ENCODE peak calls at places on chromosome X, in eight cellular contexts. X is NCI-H345, N is posterior vena cava, D is WTC11, G is H9, U is midbrain, Q is Caki2, B is smooth muscle cell of the brain vasculature. Z is an unnamed sample.
A peak's percentile ranks its signal among the peaks of the same experiment; 100 is the strongest.

GRCh38 chrX:68838571-68838910 is 9.7 kb downstream of the EFNB1 start:
- DNase-seq in Q (no peak), U (no peak), G (no peak), N (peak; percentile 29), D (no peak), X (no peak), B (no peak), Z (no peak)

GRCh38 chrX:50106051-50106450 is 94.8 kb downstream of the AKAP4 start:
- DNase-seq in U (no peak), D (no peak), Q (no peak), G (no peak), B (no peak), N (no peak), X (no peak), Z (no peak)

GRCh38 chrX:22424919-22425318 is 152.2 kb downstream of the CBLL2 start:
- DNase-seq in N (no peak), U (no peak), G (no peak), D (no peak), Q (no peak), B (no peak), X (no peak), Z (no peak)

GRCh38 chrX:33134164-33134563 is 77.2 kb downstream of the DMD start:
- DNase-seq in U (no peak), N (no peak), B (no peak), Q (no peak), G (no peak), D (no peak), X (no peak), Z (no peak)

GRCh38 chrX:46226422-46226821 is 318.8 kb downstream of the ZNF674 start:
- DNase-seq in X (no peak), B (no peak), U (no peak), G (no peak), D (no peak), Q (no peak), N (no peak), Z (no peak)

GRCh38 chrX:72312311-72312940 is 6.7 kb upstream of the CITED1 start:
- DNase-seq in X (no peak), B (no peak), D (no peak), N (no peak), G (no peak), Q (no peak), U (no peak), Z (no peak)

GRCh38 chrX:1876041-1876440 is 261.2 kb downstream of the ASMT start:
- DNase-seq in X (no peak), Q (no peak), U (no peak), G (no peak), D (no peak), B (no peak), N (no peak), Z (no peak)

GRCh38 chrX:150655713-150656266 is 37.4 kb upstream of the MTMR1 start:
- DNase-seq in X (no peak), B (no peak), D (no peak), Q (no peak), G (no peak), U (no peak), N (no peak), Z (no peak)

GRCh38 chrX:69178592-69178991 is 13.3 kb upstream of the PJA1 start:
- DNase-seq in U (no peak), Q (no peak), B (no peak), D (no peak), G (no peak), X (no peak), N (no peak), Z (no peak)

GRCh38 chrX:105820247-105820646 is 2.1 kb upstream of the NRK start:
- DNase-seq in X (no peak), D (peak; percentile 11), B (no peak), N (no peak), G (peak; percentile 38), U (no peak), Q (no peak), Z (no peak)

GRCh38 chrX:17732138-17732783 is 5.0 kb upstream of the SCML1 start:
- DNase-seq in D (no peak), Q (no peak), B (no peak), G (no peak), U (no peak), X (no peak), N (no peak), Z (no peak)

GRCh38 chrX:118727686-118728339 is 407 bp downstream of the IL13RA1 start:
- DNase-seq in X (peak; percentile 12), G (no peak), N (peak; percentile 86), U (no peak), Q (peak; percentile 25), B (no peak), D (peak; percentile 10), Z (peak; percentile 66)

GRCh38 chrX:131677655-131678628 is 134.1 kb downstream of the OR13H1 start:
- DNase-seq in U (peak; percentile 13), N (no peak), X (peak; percentile 20), G (peak; percentile 69), B (peak; percentile 1), D (peak; percentile 65), Q (peak; percentile 3), Z (peak; percentile 47)

GRCh38 chrX:105488731-105489130 is 268.2 kb upstream of the TEX13A start:
- DNase-seq in G (no peak), N (no peak), B (no peak), U (no peak), X (no peak), Q (no peak), D (no peak), Z (no peak)

GRCh38 chrX:39636481-39636880 is 461.3 kb downstream of the BCOR start:
- DNase-seq in X (no peak), B (no peak), N (no peak), G (no peak), Q (no peak), U (no peak), D (no peak), Z (no peak)

GRCh38 chrX:124506031-124506430 is 159.7 kb downstream of the SH2D1A start:
- DNase-seq in Q (no peak), D (no peak), B (no peak), N (no peak), X (no peak), U (no peak), G (no peak), Z (no peak)

GRCh38 chrX:24395775-24396174 is 35.3 kb downstream of the SUPT20HL1 start:
- DNase-seq in U (peak; percentile 71), Q (peak; percentile 60), D (peak; percentile 16), X (peak; percentile 66), N (no peak), B (peak; percentile 40), G (peak; percentile 62), Z (peak; percentile 50)

GRCh38 chrX:1165535-1166196 is 46.8 kb downstream of the CRLF2 start:
- DNase-seq in X (no peak), B (peak; percentile 3), D (no peak), U (no peak), G (no peak), N (no peak), Q (no peak), Z (peak; percentile 54)

GRCh38 chrX:13381514-13381913 is 61.7 kb upstream of the ATXN3L start:
- DNase-seq in N (no peak), B (no peak), Q (no peak), X (no peak), U (no peak), G (no peak), D (no peak), Z (no peak)

GRCh38 chrX:45264865-45265264 is 64.2 kb upstream of the DIPK2B start:
- DNase-seq in N (no peak), G (no peak), D (no peak), B (no peak), U (peak; percentile 38), X (no peak), Q (no peak), Z (no peak)

GRCh38 chrX:10512258-10512657 is 108.1 kb downstream of the MID1 start:
- DNase-seq in N (no peak), D (no peak), X (no peak), B (peak; percentile 12), Q (peak; percentile 94), U (no peak), G (no peak), Z (no peak)

GRCh38 chrX:18892881-18893280 is 91.0 kb downstream of the PHKA2 start:
- DNase-seq in G (no peak), Q (no peak), U (no peak), N (no peak), B (no peak), D (no peak), X (no peak), Z (no peak)

GRCh38 chrX:78066110-78066509 is 37.9 kb upstream of the PGK1 start:
- DNase-seq in Q (no peak), U (no peak), N (no peak), B (no peak), D (no peak), G (no peak), X (no peak), Z (no peak)

Z was measured in retina.